ENCODE peak calls at places on chromosomes 11 and 22, in four cellular contexts. C is activated T-helper 1 cell treated with anti-CD3 and anti-CD28 coated beads, Interleukin-12 subunit alpha, Interleukin-12 subunit beta, Interleukin-2, Interleukin-4 antibody, amounts not matched to agents 30 ng/mL and 10 ng/mL and 1 ng/mL, durations not matched to agents 14 hours and 24 hours and 36 hours; P is coronary artery; E is epithelial cell of esophagus. I is an unnamed sample.

GRCh38 chr11:107719062-107719461 is 7.2 kb upstream of the SLN start:
- DNase-seq in C (no peak), P (no peak), E (peak; percentile 23), I (no peak)

GRCh38 chr11:60334005-60334620 is 7.1 kb downstream of the MS4A6E start:
- DNase-seq in C (peak; percentile 33), P (no peak), E (peak; percentile 66), I (peak; percentile 57)

GRCh38 chr11:122619757-122620156 is 35.8 kb upstream of the UBASH3B start:
- DNase-seq in C (no peak), P (no peak), E (no peak), I (no peak)

GRCh38 chr11:36463781-36464180 is 46.3 kb downstream of the TRAF6 start:
- DNase-seq in C (no peak), P (no peak), E (no peak), I (no peak)

GRCh38 chr11:105618343-105618955 is 8.6 kb downstream of the GRIA4 start:
- DNase-seq in C (no peak), P (no peak), E (no peak), I (no peak)

GRCh38 chr22:48478124-48478523 is 1349.5 kb downstream of the BRD1 start:
- DNase-seq in C (no peak), P (peak; percentile 41), E (no peak), I (no peak)

GRCh38 chr11:78202733-78203167 is 14.0 kb downstream of the USP35 start:
- DNase-seq in C (peak; percentile 59), P (no peak), E (no peak), I (peak; percentile 57)

GRCh38 chr11:64720640-64721358 is 2.2 kb downstream of the NRXN2 start:
- DNase-seq in C (no peak), P (peak; percentile 69), E (no peak), I (no peak)

GRCh38 chr11:27291302-27291889 is 71.6 kb downstream of the CCDC34 start:
- DNase-seq in C (no peak), P (no peak), E (peak; percentile 91), I (no peak)

GRCh38 chr22:23268877-23269276 is 88.6 kb downstream of the BCR start:
- DNase-seq in C (no peak), P (no peak), E (no peak), I (no peak)

GRCh38 chr11:625636-626319 is 1.0 kb upstream of the CDHR5 start:
- DNase-seq in C (no peak), P (no peak), E (no peak), I (no peak)

GRCh38 chr11:130945945-130946344 is 29.7 kb upstream of the SNX19 start:
- DNase-seq in C (no peak), P (no peak), E (peak; percentile 75), I (no peak)

GRCh38 chr11:70584786-70585545 is 186.6 kb downstream of the CTTN start:
- DNase-seq in C (no peak), P (no peak), E (no peak), I (no peak)

GRCh38 chr22:20963201-20964052 is 3.6 kb upstream of the AIFM3 start:
- DNase-seq in C (no peak), P (no peak), E (no peak), I (no peak)

GRCh38 chr11:120303004-120303637 is 22.0 kb upstream of the TLCD5 start:
- DNase-seq in C (peak; percentile 46), P (no peak), E (peak; percentile 89), I (peak; percentile 66)

GRCh38 chr11:94067010-94067409 is 45.9 kb downstream of the HEPHL1 start:
- DNase-seq in C (no peak), P (no peak), E (no peak), I (no peak)

GRCh38 chr22:36541831-36542391 is 12.9 kb upstream of the EIF3D start:
- DNase-seq in C (no peak), P (no peak), E (peak; percentile 96), I (peak; percentile 51)

GRCh38 chr22:38835888-38836301 is 7.9 kb downstream of the NPTXR start:
- DNase-seq in C (no peak), P (no peak), E (no peak), I (no peak)

GRCh38 chr11:44804449-44805151 is 77.8 kb downstream of the TSPAN18 start:
- DNase-seq in C (no peak), P (no peak), E (no peak), I (no peak)

I was measured in stimulated activated effector memory CD8-positive, alpha-beta T cell treated with anti-CD3 and anti-CD28 coated beads, Interleukin-12 subunit alpha, Interleukin-12 subunit beta, amount 100 ng/mL, for 72 hours.